ENCODE peak calls at places on chromosomes 4 and X, in six cellular contexts. S is ascending aorta, E is HCT116, T is heart left ventricle, A is mammary epithelial cell, F is GM23338. W is an unnamed sample.

GRCh38 chr4:40662962-40663604 is 33.4 kb upstream of the RBM47 start:
- DNase-seq in S (no peak), F (no peak), T (no peak), A (peak), E (no peak), W (peak)

GRCh38 chr4:15729910-15730533 is 27.2 kb downstream of the BST1 start:
- DNase-seq in S (no peak), A (peak), T (no peak), E (peak), F (peak), W (peak)

GRCh38 chr4:185210102-185210981 is 944 bp downstream of the SNX25 start:
- DNase-seq in A (peak), F (peak), E (no peak), T (peak), S (no peak), W (no peak)

GRCh38 chr4:25552580-25553271 is 102.9 kb upstream of the SLC34A2 start:
- DNase-seq in A (no peak), S (no peak), E (no peak), T (no peak), F (no peak), W (no peak)

GRCh38 chr4:8410066-8410600 is 30.4 kb downstream of the ACOX3 start:
- DNase-seq in E (no peak), A (no peak), T (no peak), S (no peak), F (no peak), W (no peak)

GRCh38 chr4:8022767-8023695 is 83.4 kb upstream of the AFAP1 start:
- DNase-seq in T (no peak), F (no peak), A (no peak), E (no peak), S (no peak), W (no peak)

GRCh38 chr4:37453361-37454262 is 209.1 kb downstream of the NWD2 start:
- DNase-seq in E (no peak), F (peak), T (peak), A (peak), S (no peak), W (peak)

GRCh38 chr4:139743027-139743426 is 77.4 kb downstream of the MGST2 start:
- DNase-seq in T (no peak), E (no peak), A (no peak), S (no peak), F (no peak), W (no peak)

GRCh38 chr4:10099521-10100325 is 16.9 kb downstream of the WDR1 start:
- DNase-seq in F (no peak), T (no peak), S (no peak), E (no peak), A (no peak), W (no peak)

GRCh38 chr4:7472443-7473013 is 37.8 kb upstream of the PSAPL1 start:
- DNase-seq in E (no peak), T (no peak), A (no peak), S (no peak), F (peak), W (no peak)

GRCh38 chr4:153823483-153823882 is 34.6 kb upstream of the SFRP2 start:
- DNase-seq in F (no peak), S (no peak), E (no peak), T (no peak), A (no peak), W (no peak)

GRCh38 chrX:40864972-40865371 is 129.6 kb upstream of the MED14 start:
- DNase-seq in T (no peak), S (no peak), F (no peak), A (peak), E (no peak), W (no peak)

GRCh38 chr4:157045507-157046127 is 30.3 kb upstream of the GLRB start:
- DNase-seq in E (peak), T (no peak), A (peak), F (peak), S (no peak), W (peak)

GRCh38 chr4:8352368-8353157 is 83.0 kb downstream of the HTRA3 start:
- DNase-seq in A (no peak), S (no peak), T (no peak), F (no peak), E (no peak), W (no peak)

GRCh38 chr4:180925800-180926199 is 1317.4 kb upstream of the TENM3 start:
- DNase-seq in S (no peak), F (no peak), A (peak), E (no peak), T (no peak), W (no peak)

GRCh38 chr4:174398728-174399127 is 115.0 kb downstream of the CEP44 start:
- DNase-seq in S (no peak), T (no peak), F (no peak), E (no peak), A (peak), W (peak)

GRCh38 chr4:102647117-102647516 is 113.7 kb downstream of the MANBA start:
- DNase-seq in T (no peak), F (no peak), S (no peak), E (no peak), A (no peak), W (no peak)

GRCh38 chr4:86846921-86847320 is 2.3 kb downstream of the SLC10A6 start:
- DNase-seq in E (no peak), F (no peak), S (no peak), T (no peak), A (no peak), W (no peak)

GRCh38 chr4:73593631-73594241 is 26.5 kb downstream of the RASSF6 start:
- DNase-seq in F (peak), E (peak), S (no peak), T (no peak), A (no peak), W (no peak)

GRCh38 chr4:59655996-59656395 is 1544.1 kb upstream of the ADGRL3 start:
- DNase-seq in A (no peak), S (no peak), E (no peak), F (no peak), T (no peak), W (no peak)

GRCh38 chr4:98314791-98315565 is 53.8 kb downstream of the RAP1GDS1 start:
- DNase-seq in E (no peak), S (no peak), F (no peak), T (no peak), A (no peak), W (no peak)

GRCh38 chrX:14697453-14697852 is 168.1 kb downstream of the GLRA2 start:
- DNase-seq in S (no peak), F (peak), E (peak), T (no peak), A (peak), W (peak)

GRCh38 chr4:62431513-62431912 is 1231.4 kb downstream of the ADGRL3 start:
- DNase-seq in S (no peak), E (no peak), T (no peak), F (no peak), A (peak), W (peak)

GRCh38 chrX:150429577-150429976 is 66.5 kb downstream of the MAMLD1 start:
- DNase-seq in F (no peak), T (no peak), A (peak), S (no peak), E (no peak), W (no peak)

GRCh38 chr4:159227984-159228383 is 125.1 kb downstream of the RAPGEF2 start:
- DNase-seq in E (peak), S (peak), T (peak), A (peak), F (peak), W (peak)

GRCh38 chrX:103464774-103465117 is 54.5 kb downstream of the RAB40A start:
- DNase-seq in E (peak), A (peak), F (peak), T (no peak), S (no peak), W (peak)

GRCh38 chrX:11267311-11267910 is 25.8 kb upstream of the AMELX start:
- DNase-seq in F (no peak), T (no peak), E (no peak), A (no peak), S (no peak), W (no peak)

GRCh38 chr4:1337951-1338751 is 8.9 kb upstream of the UVSSA start:
- DNase-seq in S (no peak), E (no peak), F (no peak), A (no peak), T (peak), W (no peak)

GRCh38 chr4:2977116-2978097 is 14.0 kb downstream of the GRK4 start:
- DNase-seq in E (no peak), F (no peak), S (no peak), T (no peak), A (no peak), W (peak)

GRCh38 chr4:4430492-4431195 is 43.7 kb downstream of the NSG1 start:
- DNase-seq in F (peak), T (no peak), S (no peak), E (peak), A (peak), W (peak)

GRCh38 chr4:114466299-114466698 is 132.3 kb upstream of the UGT8 start:
- DNase-seq in F (no peak), A (no peak), T (no peak), E (no peak), S (no peak), W (no peak)

GRCh38 chrX:150421816-150422215 is 58.7 kb downstream of the MAMLD1 start:
- DNase-seq in T (no peak), A (no peak), F (no peak), S (no peak), E (no peak), W (no peak)

GRCh38 chr4:73726000-73726399 is 14.4 kb upstream of the CXCL8 start:
- DNase-seq in S (no peak), T (no peak), A (peak), E (peak), F (no peak), W (peak)

GRCh38 chrX:25191403-25191802 is 175.6 kb upstream of the ARX start:
- DNase-seq in A (no peak), E (no peak), T (no peak), F (peak), S (no peak), W (no peak)

GRCh38 chr4:139214039-139214534 is 37.1 kb upstream of the ELF2 start:
- DNase-seq in A (no peak), F (peak), T (no peak), E (no peak), S (peak), W (no peak)

GRCh38 chr4:121998024-121998423 is 46.2 kb upstream of the TRPC3 start:
- DNase-seq in S (no peak), T (no peak), E (no peak), F (peak), A (no peak), W (no peak)

GRCh38 chrX:32281853-32282252 is 929.5 kb downstream of the DMD start:
- DNase-seq in A (no peak), T (no peak), F (no peak), S (no peak), E (no peak), W (no peak)

GRCh38 chr4:74874785-74875367 is 58.0 kb upstream of the PARM1 start:
- DNase-seq in E (peak), F (peak), A (peak), S (no peak), T (no peak), W (peak)

DNA sequence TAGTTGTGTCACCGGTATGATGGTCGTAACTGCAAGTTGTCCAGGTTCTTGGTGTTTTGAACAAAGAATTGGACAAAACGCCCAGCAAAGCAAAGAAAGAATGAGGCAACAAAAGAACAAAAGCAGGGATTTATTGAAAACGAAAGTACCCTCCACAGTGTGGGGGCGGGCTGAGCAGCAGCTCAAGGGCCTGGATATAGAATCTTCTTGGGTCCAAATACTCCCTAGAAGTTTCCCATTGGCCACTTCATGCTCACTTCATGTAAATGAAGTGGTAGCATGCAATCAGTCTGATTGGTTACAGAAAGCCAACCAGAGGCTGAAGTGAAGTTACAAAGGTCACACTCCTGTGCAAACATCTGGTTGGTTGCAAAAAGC is 54.8 kb downstream of the SHROOM3 start:
- DNase-seq in F (no peak), S (no peak), A (no peak), T (no peak), E (no peak), W (no peak)
- H3K27ac ChIP-seq in F (no peak), S (no peak), A (no peak), T (no peak), E (no peak), W (no peak)

DNA sequence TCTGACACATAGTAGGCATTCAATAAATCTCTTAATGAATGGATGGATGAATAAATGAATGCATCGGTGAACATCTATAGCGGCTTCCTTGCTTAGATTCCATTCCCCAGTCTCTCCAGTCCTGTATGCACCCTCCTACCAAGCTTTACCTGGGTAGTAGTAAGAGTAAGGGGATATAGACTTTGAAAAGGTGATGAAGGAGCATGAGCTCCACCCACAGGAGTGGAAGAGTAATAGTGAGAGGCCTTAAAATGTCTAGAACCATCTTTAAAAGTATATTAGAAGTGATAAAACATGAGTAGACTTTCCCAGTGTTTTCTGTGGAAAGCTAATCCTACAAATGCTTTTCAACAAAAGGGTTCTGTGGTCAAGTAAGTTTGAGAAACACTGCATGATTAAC is 35.5 kb upstream of the GPC3 start:
- DNase-seq in A (no peak), T (no peak), E (no peak), F (peak), S (no peak), W (no peak)
- TF ChIP-seq CTCF in A (no peak), T (no peak), E (no peak), F (peak), S (no peak), W (no peak)

DNA sequence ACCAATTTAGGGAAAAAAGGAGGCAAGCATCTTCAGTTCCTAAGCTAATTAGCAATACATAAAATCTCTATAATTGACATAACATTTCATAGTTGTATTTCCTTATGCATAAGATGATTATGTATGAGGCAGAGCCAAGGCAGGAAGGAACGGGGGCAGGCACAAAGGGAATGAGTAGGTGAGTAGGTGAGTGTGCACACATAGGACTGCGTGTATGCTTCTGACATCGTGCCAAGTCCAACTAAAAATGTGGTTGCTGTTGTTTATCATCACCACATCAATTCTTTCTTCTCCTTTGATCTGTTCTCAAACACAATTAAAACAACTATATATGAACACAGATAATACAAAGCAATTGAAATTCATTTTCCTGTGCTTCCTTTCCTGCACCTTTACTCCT is 131.2 kb downstream of the UNC5C start:
- DNase-seq in F (no peak), A (peak), E (no peak), T (no peak), S (no peak), W (no peak)
- H3K27ac ChIP-seq in F (no peak), A (no peak), E (no peak), T (no peak), S (no peak), W (no peak)

GRCh38 chr4:47238697-47239096 is 207.3 kb downstream of the GABRB1 start:
- DNase-seq in A (no peak), E (no peak), T (no peak), S (no peak), F (no peak), W (no peak)

GRCh38 chr4:47239649-47240048 is 208.3 kb downstream of the GABRB1 start:
- DNase-seq in T (peak), A (no peak), F (no peak), E (no peak), S (no peak), W (no peak)

GRCh38 chr4:47235721-47236120 is 204.4 kb downstream of the GABRB1 start:
- DNase-seq in F (no peak), E (no peak), A (no peak), T (no peak), S (no peak), W (no peak)
- TF ChIP-seq CTCF in F (no peak), E (no peak), A (no peak), T (no peak), S (no peak), W (no peak)

GRCh38 chrX:13339607-13340006 is 19.8 kb upstream of the ATXN3L start:
- DNase-seq in T (no peak), E (no peak), F (no peak), A (no peak), S (no peak), W (no peak)
- H3K27ac ChIP-seq in T (no peak), E (no peak), F (no peak), A (no peak), S (no peak), W (no peak)

GRCh38 chr4:143399113-143399949 is 62.7 kb downstream of the GAB1 start:
- DNase-seq in S (no peak), F (peak), A (peak), T (no peak), E (peak), W (no peak)

GRCh38 chr4:143397887-143398286 is 61.2 kb downstream of the GAB1 start:
- DNase-seq in F (no peak), T (no peak), A (no peak), E (no peak), S (no peak), W (no peak)

GRCh38 chr4:143395054-143395453 is 58.4 kb downstream of the GAB1 start:
- DNase-seq in E (no peak), T (no peak), S (no peak), A (no peak), F (no peak), W (no peak)

GRCh38 chr4:143397335-143397734 is 60.7 kb downstream of the GAB1 start:
- DNase-seq in S (no peak), E (no peak), A (no peak), F (no peak), T (no peak), W (no peak)

GRCh38 chr4:143396695-143397094 is 60.0 kb downstream of the GAB1 start:
- DNase-seq in E (no peak), F (peak), T (no peak), A (no peak), S (no peak), W (no peak)
- TF ChIP-seq CTCF in E (peak), F (peak), T (no peak), A (peak), S (no peak), W (no peak)

GRCh38 chr4:84939111-84939510 is 27.4 kb downstream of the WDFY3 start:
- DNase-seq in E (no peak), F (no peak), A (no peak), S (no peak), T (no peak), W (no peak)
- H3K27ac ChIP-seq in E (no peak), F (no peak), A (no peak), S (peak), T (peak), W (no peak)

DNA sequence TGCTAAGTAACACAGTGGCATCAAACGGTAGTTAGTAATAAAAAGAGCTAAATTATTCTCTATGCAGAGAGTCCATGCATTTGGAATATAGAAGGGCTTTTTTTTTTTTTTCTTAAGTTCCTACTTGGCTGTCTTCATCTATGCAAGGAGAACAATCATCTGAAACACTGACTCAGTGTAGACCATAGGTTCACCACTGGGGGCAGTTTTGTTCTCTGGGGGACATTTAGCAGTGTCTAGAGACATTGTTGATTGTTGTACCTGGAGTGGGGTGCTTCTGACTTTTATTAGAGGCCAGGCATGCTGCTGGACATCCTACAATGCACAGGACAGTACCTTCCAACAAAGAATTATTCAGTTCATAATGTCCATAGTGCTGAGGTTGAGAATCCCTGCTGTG is 41.2 kb downstream of the TMA16 start:
- DNase-seq in A (no peak), T (no peak), S (no peak), E (no peak), F (peak), W (no peak)
- TF ChIP-seq CTCF in A (no peak), T (no peak), S (no peak), E (peak), F (peak), W (no peak)

GRCh38 chr4:56927196-56927595 is 19.5 kb downstream of the REST start:
- DNase-seq in T (no peak), E (no peak), A (no peak), S (no peak), F (no peak), W (no peak)
- H3K27ac ChIP-seq in T (no peak), E (no peak), A (no peak), S (no peak), F (no peak), W (no peak)

GRCh38 chrX:122739770-122740169 is 444.3 kb upstream of the GRIA3 start:
- DNase-seq in T (no peak), E (no peak), F (peak), S (no peak), A (no peak), W (no peak)
- TF ChIP-seq CTCF in T (no peak), E (no peak), F (no peak), S (no peak), A (no peak), W (no peak)

W was measured in RWPE1.